ENCODE peak calls at places on chromosomes 4 and X, in eight cellular contexts. One of them, this sample, is unnamed.

GRCh38 chr4:53671757-53672156 is 80.5 kb upstream of the LNX1 start:
- DNase-seq in LHCN-M2: no peak
- DNase-seq in NAMALWA: no peak
- DNase-seq in MM.1S: no peak
- DNase-seq in thoracic aorta: no peak
- DNase-seq in KBM-7: no peak
- DNase-seq in naive thymus-derived CD8-positive, alpha-beta T cell: no peak
- DNase-seq in CD4-positive, alpha-beta T cell: no peak
- DNase-seq in this sample: no peak

GRCh38 chrX:119007189-119007770 is 32.9 kb downstream of the LONRF3 start:
- DNase-seq in thoracic aorta: no peak
- DNase-seq in naive thymus-derived CD8-positive, alpha-beta T cell: no peak
- DNase-seq in MM.1S: no peak
- DNase-seq in LHCN-M2: no peak
- DNase-seq in NAMALWA: no peak
- DNase-seq in KBM-7: no peak
- DNase-seq in CD4-positive, alpha-beta T cell: no peak
- DNase-seq in this sample: no peak

GRCh38 chr4:11914406-11914805 is 485.7 kb upstream of the HS3ST1 start:
- DNase-seq in KBM-7: no peak
- DNase-seq in NAMALWA: no peak
- DNase-seq in LHCN-M2: peak; percentile 3
- DNase-seq in MM.1S: no peak
- DNase-seq in thoracic aorta: no peak
- DNase-seq in CD4-positive, alpha-beta T cell: no peak
- DNase-seq in naive thymus-derived CD8-positive, alpha-beta T cell: no peak
- DNase-seq in this sample: no peak

GRCh38 chr4:76781698-76782595 is 116.0 kb downstream of the SOWAHB start:
- DNase-seq in naive thymus-derived CD8-positive, alpha-beta T cell: no peak
- DNase-seq in NAMALWA: no peak
- DNase-seq in MM.1S: peak; percentile 82
- DNase-seq in thoracic aorta: no peak
- DNase-seq in LHCN-M2: peak; percentile 99
- DNase-seq in KBM-7: peak; percentile 41
- DNase-seq in CD4-positive, alpha-beta T cell: no peak
- DNase-seq in this sample: no peak

GRCh38 chr4:5192271-5192670 is 141.0 kb downstream of the STK32B start:
- DNase-seq in thoracic aorta: no peak
- DNase-seq in LHCN-M2: no peak
- DNase-seq in CD4-positive, alpha-beta T cell: no peak
- DNase-seq in MM.1S: no peak
- DNase-seq in KBM-7: no peak
- DNase-seq in NAMALWA: no peak
- DNase-seq in naive thymus-derived CD8-positive, alpha-beta T cell: no peak
- DNase-seq in this sample: no peak

GRCh38 chrX:130801901-130802300 is 101.1 kb downstream of the ENOX2 start:
- DNase-seq in CD4-positive, alpha-beta T cell: no peak
- DNase-seq in KBM-7: no peak
- DNase-seq in LHCN-M2: no peak
- DNase-seq in NAMALWA: no peak
- DNase-seq in MM.1S: no peak
- DNase-seq in naive thymus-derived CD8-positive, alpha-beta T cell: no peak
- DNase-seq in thoracic aorta: no peak
- DNase-seq in this sample: no peak

GRCh38 chrX:121195719-121196118 is 148.3 kb downstream of the GLUD2 start:
- DNase-seq in MM.1S: no peak
- DNase-seq in NAMALWA: no peak
- DNase-seq in thoracic aorta: no peak
- DNase-seq in CD4-positive, alpha-beta T cell: no peak
- DNase-seq in naive thymus-derived CD8-positive, alpha-beta T cell: no peak
- DNase-seq in LHCN-M2: no peak
- DNase-seq in KBM-7: no peak
- DNase-seq in this sample: no peak

GRCh38 chr4:83252782-83253405 is 31.7 kb downstream of the COQ2 start:
- DNase-seq in CD4-positive, alpha-beta T cell: peak; percentile 61
- DNase-seq in MM.1S: peak; percentile 69
- DNase-seq in naive thymus-derived CD8-positive, alpha-beta T cell: peak; percentile 84
- DNase-seq in KBM-7: peak; percentile 91
- DNase-seq in NAMALWA: peak; percentile 92
- DNase-seq in thoracic aorta: no peak
- DNase-seq in LHCN-M2: peak; percentile 72
- DNase-seq in this sample: peak; percentile 73

GRCh38 chrX:123993326-123993725 is 31.8 kb downstream of the STAG2 start:
- DNase-seq in MM.1S: no peak
- DNase-seq in CD4-positive, alpha-beta T cell: no peak
- DNase-seq in KBM-7: no peak
- DNase-seq in NAMALWA: no peak
- DNase-seq in LHCN-M2: peak; percentile 67
- DNase-seq in thoracic aorta: no peak
- DNase-seq in naive thymus-derived CD8-positive, alpha-beta T cell: no peak
- DNase-seq in this sample: no peak

GRCh38 chr4:75895744-75896314 is 6.4 kb downstream of the PPEF2 start:
- DNase-seq in CD4-positive, alpha-beta T cell: no peak
- DNase-seq in naive thymus-derived CD8-positive, alpha-beta T cell: peak; percentile 34
- DNase-seq in NAMALWA: peak; percentile 67
- DNase-seq in thoracic aorta: no peak
- DNase-seq in MM.1S: peak; percentile 41
- DNase-seq in LHCN-M2: peak; percentile 25
- DNase-seq in KBM-7: peak; percentile 76
- DNase-seq in this sample: no peak